ENCODE peak calls at places on chromosomes 11 and 22, in ten cellular contexts. L is left cardiac atrium; I is H9; Q is H7; Z is activated CD4-positive, CD25-positive, alpha-beta regulatory T cell; H is GM03348; E is nucleus accumbens; V is GF-D8; F is NCI-H2081; X is mesenteric fat pad. R is an unnamed sample.

GRCh38 chr22:33539902-33540751 is 380.1 kb downstream of the LARGE1 start:
- DNase-seq in L (peak), I (no peak), Q (no peak), Z (no peak), H (peak), E (no peak), V (no peak), F (no peak), X (no peak), R (no peak)

GRCh38 chr11:131036544-131036943 is 120.3 kb upstream of the SNX19 start:
- DNase-seq in L (no peak), I (no peak), Q (no peak), Z (no peak), H (no peak), E (no peak), V (no peak), F (no peak), X (no peak), R (no peak)

GRCh38 chr11:119371778-119372182 is 9.7 kb downstream of the USP2 start:
- DNase-seq in L (no peak), I (peak), Q (no peak), Z (no peak), H (no peak), E (no peak), V (no peak), F (no peak), X (no peak), R (peak)

GRCh38 chr11:113614097-113614496 is 92.0 kb downstream of the TMPRSS5 start:
- DNase-seq in L (no peak), I (no peak), Q (no peak), Z (no peak), H (no peak), E (no peak), V (no peak), F (no peak), X (no peak), R (no peak)

GRCh38 chr22:27771637-27772369 is 29.8 kb downstream of the MN1 start:
- DNase-seq in L (no peak), I (no peak), Q (peak), Z (no peak), H (no peak), E (no peak), V (no peak), F (peak), X (no peak), R (peak)

GRCh38 chr22:38873469-38874411 is 1.7 kb upstream of the CBX6 start:
- DNase-seq in L (no peak), I (no peak), Q (peak), Z (peak), H (no peak), E (no peak), V (no peak), F (peak), X (peak), R (peak)

GRCh38 chr11:95241673-95242072 is 10.7 kb upstream of the SESN3 start:
- DNase-seq in L (no peak), I (no peak), Q (no peak), Z (no peak), H (no peak), E (no peak), V (no peak), F (no peak), X (no peak), R (no peak)

GRCh38 chr11:130088909-130089668 is 19.4 kb downstream of the APLP2 start:
- DNase-seq in L (no peak), I (no peak), Q (no peak), Z (no peak), H (no peak), E (no peak), V (no peak), F (no peak), X (no peak), R (no peak)

GRCh38 chr11:123549901-123550619 is 104.4 kb downstream of the SCN3B start:
- DNase-seq in L (no peak), I (no peak), Q (no peak), Z (no peak), H (no peak), E (no peak), V (no peak), F (no peak), X (no peak), R (no peak)

GRCh38 chr11:1927151-1928037 is 7.9 kb downstream of the TNNT3 start:
- DNase-seq in L (no peak), I (no peak), Q (peak), Z (no peak), H (peak), E (no peak), V (no peak), F (no peak), X (no peak), R (no peak)

GRCh38 chr11:32312865-32313403 is 122.4 kb downstream of the WT1 start:
- DNase-seq in L (peak), I (peak), Q (peak), Z (no peak), H (peak), E (no peak), V (no peak), F (peak), X (no peak), R (peak)

GRCh38 chr11:63532799-63533475 is 3.7 kb upstream of the PLAAT4 start:
- DNase-seq in L (no peak), I (peak), Q (peak), Z (no peak), H (no peak), E (no peak), V (no peak), F (no peak), X (no peak), R (no peak)

GRCh38 chr11:46322759-46323158 is 24.5 kb upstream of the DGKZ start:
- DNase-seq in L (no peak), I (peak), Q (peak), Z (no peak), H (peak), E (no peak), V (no peak), F (no peak), X (no peak), R (no peak)

GRCh38 chr11:124761301-124762021 is 629 bp downstream of the ESAM start:
- DNase-seq in L (peak), I (peak), Q (peak), Z (no peak), H (no peak), E (no peak), V (peak), F (no peak), X (no peak), R (no peak)

GRCh38 chr11:118699508-118700220 is 20.2 kb upstream of the TREH start:
- DNase-seq in L (no peak), I (no peak), Q (no peak), Z (no peak), H (no peak), E (no peak), V (no peak), F (no peak), X (peak), R (no peak)

GRCh38 chr22:38108561-38109319 is 1.7 kb downstream of the BAIAP2L2 start:
- DNase-seq in L (no peak), I (no peak), Q (peak), Z (no peak), H (no peak), E (no peak), V (no peak), F (no peak), X (no peak), R (no peak)

GRCh38 chr22:43840851-43841250 is 21.5 kb downstream of the SULT4A1 start:
- DNase-seq in L (no peak), I (no peak), Q (no peak), Z (no peak), H (no peak), E (no peak), V (no peak), F (no peak), X (no peak), R (no peak)

GRCh38 chr11:67357831-67358555 is 4.6 kb upstream of the POLD4 start:
- DNase-seq in L (no peak), I (no peak), Q (peak), Z (no peak), H (peak), E (no peak), V (no peak), F (no peak), X (no peak), R (no peak)